ENCODE peak calls at places on chromosomes 1 and 21, in nine cellular contexts. Y, X, B, G, S, D, O, F and R are unnamed samples. For H3K9me3 and H3K36me3, the result is how much of the 10 kb centered on the place peaks cover.

GRCh38 chr1:59570524-59570923 is 244.2 kb upstream of the HOOK1 start:
- DNase-seq in Y (peak), X (peak), B (no peak), G (no peak), S (no peak), D (no peak), O (no peak), F (no peak), R (no peak)

GRCh38 chr1:27552911-27553420 is 51.0 kb downstream of the AHDC1 start:
- DNase-seq in Y (no peak), X (no peak), B (peak), G (no peak), S (no peak), D (no peak), O (no peak), F (no peak), R (no peak)

GRCh38 chr1:207883104-207883651 is 27.7 kb downstream of the CD34 start:
- DNase-seq in Y (peak), X (no peak), B (no peak), G (no peak), S (no peak), D (no peak), O (no peak), F (no peak), R (no peak)

GRCh38 chr1:1425753-1426495 is 4.8 kb upstream of the ANKRD65 start:
- DNase-seq in Y (no peak), X (no peak), B (no peak), G (peak), S (no peak), D (no peak), O (peak), F (no peak), R (no peak)

GRCh38 chr1:36706416-36706815 is 223.7 kb upstream of the CSF3R start:
- DNase-seq in Y (no peak), X (no peak), B (no peak), G (no peak), S (no peak), D (no peak), O (no peak), F (no peak), R (no peak)

GRCh38 chr1:153570874-153571273 is 5.2 kb upstream of the S100A2 start:
- DNase-seq in Y (no peak), X (no peak), B (no peak), G (no peak), S (no peak), D (no peak), O (no peak), F (no peak), R (no peak)

GRCh38 chr1:37998913-37999433 is 6.3 kb downstream of the FHL3 start:
- DNase-seq in Y (no peak), X (no peak), B (no peak), G (no peak), S (peak), D (no peak), O (no peak), F (no peak), R (no peak)

GRCh38 chr1:182444497-182444896 is 5.4 kb upstream of the RGSL1 start:
- DNase-seq in Y (no peak), X (no peak), B (no peak), G (no peak), S (no peak), D (peak), O (no peak), F (no peak), R (no peak)

DNA sequence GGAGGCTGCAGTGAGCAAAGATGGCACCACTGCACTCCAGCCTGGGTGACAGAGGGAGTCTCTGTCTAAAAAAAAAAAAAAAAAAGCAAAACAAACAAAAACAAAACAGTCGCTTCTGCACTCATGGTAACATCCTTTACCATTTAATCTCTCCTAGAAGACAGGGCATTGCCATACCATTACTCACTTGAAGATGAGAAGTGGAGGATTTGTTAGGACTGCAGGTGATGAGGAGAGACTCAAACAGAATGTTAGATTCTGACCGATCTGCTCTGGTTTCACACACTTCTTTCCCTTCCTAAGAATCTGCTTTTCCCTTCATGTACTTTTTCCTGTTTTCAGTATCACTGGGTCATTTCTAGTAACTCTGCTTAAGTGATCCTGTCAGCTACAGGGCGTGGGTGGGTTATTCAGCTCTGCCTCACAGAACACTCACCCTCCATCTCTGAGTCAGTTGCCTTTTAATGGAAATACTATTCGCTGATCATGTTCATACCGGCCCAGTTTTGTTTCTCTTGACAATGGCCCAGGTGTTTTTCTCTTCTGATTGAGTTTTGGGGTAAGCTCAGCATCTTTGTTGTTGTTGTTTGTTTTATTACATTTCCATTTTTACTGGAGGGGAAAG is 148.0 kb upstream of the ERG start:
- DNase-seq in Y (no peak), X (peak), B (no peak), G (no peak), S (no peak), D (no peak), O (no peak), F (no peak), R (peak)
- H3K4me3 ChIP-seq in Y (no peak), X (peak), B (no peak), G (no peak), S (no peak), D (no peak), O (no peak), F (no peak), R (no peak)

GRCh38 chr1:243496173-243496553 is 240.3 kb downstream of the SDCCAG8 start:
- DNase-seq in Y (no peak), X (no peak), B (no peak), G (peak), S (no peak), D (no peak), O (no peak), F (no peak), R (no peak)

GRCh38 chr1:243495032-243495431 is 239.2 kb downstream of the SDCCAG8 start:
- DNase-seq in Y (no peak), X (no peak), B (no peak), G (no peak), S (no peak), D (no peak), O (no peak), F (no peak), R (no peak)

GRCh38 chr1:243495442-243496172 is 239.8 kb downstream of the SDCCAG8 start:
- DNase-seq in Y (no peak), X (peak), B (no peak), G (no peak), S (no peak), D (no peak), O (no peak), F (no peak), R (no peak)

GRCh38 chr1:243490748-243491686 is 235.2 kb downstream of the SDCCAG8 start:
- DNase-seq in Y (no peak), X (peak), B (no peak), G (no peak), S (no peak), D (peak), O (no peak), F (no peak), R (peak)

DNA sequence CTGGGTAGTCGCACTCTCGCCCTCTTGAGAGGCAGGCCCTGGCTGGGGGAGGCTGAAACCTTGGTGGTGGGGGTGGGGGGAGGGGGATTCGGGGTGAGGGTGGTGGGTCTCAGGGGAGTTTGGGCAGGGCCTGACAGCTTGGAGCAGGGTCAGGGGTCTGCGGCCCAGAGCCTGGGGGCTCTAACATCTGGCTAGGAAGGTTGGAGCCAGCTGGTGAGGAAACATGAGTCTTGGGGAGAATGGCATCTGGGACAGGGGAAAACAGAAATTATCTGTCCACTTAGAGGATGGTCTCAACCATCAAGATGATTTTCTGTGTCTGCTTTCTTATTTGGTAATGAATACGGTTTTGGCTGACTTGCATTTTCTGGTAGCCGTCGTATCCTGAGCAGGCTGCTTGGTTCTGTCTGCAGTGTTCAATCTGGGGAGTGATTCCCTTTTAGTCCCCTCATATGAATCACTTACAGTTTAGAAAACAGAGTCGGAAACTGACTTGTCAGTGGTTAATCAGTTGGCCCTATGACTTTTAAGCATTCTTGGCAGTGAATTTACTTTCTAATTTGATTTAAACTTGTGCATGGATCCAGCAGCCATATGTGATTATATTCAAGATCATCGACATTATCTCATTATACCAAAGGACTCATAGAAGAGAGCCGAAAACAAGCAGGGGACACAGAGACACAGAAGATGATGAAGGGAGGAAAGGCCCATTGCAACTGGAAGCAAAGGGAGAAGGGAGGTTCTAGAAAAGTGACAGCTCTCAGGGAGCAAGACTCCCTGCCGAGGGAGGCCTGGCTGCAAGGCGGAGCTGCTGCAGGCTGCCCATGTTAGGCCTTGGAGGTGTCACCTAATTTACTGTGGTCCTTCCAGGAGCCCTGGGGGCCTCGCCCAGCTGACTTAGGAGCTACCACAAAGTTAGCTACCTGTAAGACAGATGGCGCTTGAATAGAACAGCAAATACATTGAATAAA is 237.6 kb downstream of the SDCCAG8 start:
- DNase-seq in Y (no peak), X (peak), B (no peak), G (no peak), S (no peak), D (no peak), O (no peak), F (no peak), R (peak)
- H3K9me3 ChIP-seq in Y (under half), X (under half), B (under half), G (under half), S (under half), D (under half), O (under half), F (under half), R (under half)

GRCh38 chr1:16300436-16300835 is 51.8 kb downstream of the FBXO42 start:
- DNase-seq in Y (no peak), X (no peak), B (no peak), G (no peak), S (no peak), D (no peak), O (no peak), F (no peak), R (no peak)

GRCh38 chr1:16298653-16299052 is 53.6 kb downstream of the FBXO42 start:
- DNase-seq in Y (no peak), X (no peak), B (no peak), G (no peak), S (no peak), D (no peak), O (peak), F (no peak), R (no peak)

GRCh38 chr1:16293568-16293967 is 56.6 kb upstream of the CPLANE2 start:
- DNase-seq in Y (no peak), X (no peak), B (no peak), G (no peak), S (no peak), D (no peak), O (no peak), F (no peak), R (no peak)

GRCh38 chr1:16294219-16295212 is 57.5 kb upstream of the CPLANE2 start:
- DNase-seq in Y (no peak), X (no peak), B (no peak), G (no peak), S (no peak), D (no peak), O (no peak), F (no peak), R (no peak)

DNA sequence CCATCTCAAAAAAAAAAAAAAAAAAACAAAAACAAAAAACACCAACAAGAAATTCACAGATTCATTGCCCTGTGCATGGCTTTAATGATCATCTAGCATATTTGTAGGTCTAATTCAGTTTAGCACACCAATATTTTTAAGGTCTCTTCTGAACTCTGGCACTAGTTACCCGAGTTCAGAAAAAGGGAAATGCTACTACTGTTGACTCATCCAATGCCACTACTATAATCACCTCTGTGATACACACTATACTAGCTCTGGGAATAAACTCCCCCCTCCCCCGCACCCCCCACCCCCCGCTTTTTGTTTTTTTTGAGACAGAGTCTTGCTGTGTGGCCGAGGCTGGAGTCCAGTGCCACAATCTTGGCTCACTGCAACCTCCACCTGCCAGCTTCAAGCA is 55.6 kb downstream of the FBXO42 start:
- DNase-seq in Y (no peak), X (no peak), B (no peak), G (no peak), S (no peak), D (no peak), O (no peak), F (no peak), R (no peak)
- H3K36me3 ChIP-seq in Y (under half), X (under half), B (under half), G (under half), S (under half), D (under half), O (under half), F (under half), R (under half)

GRCh38 chr1:77484334-77484733 is 198.1 kb downstream of the ZZZ3 start:
- DNase-seq in Y (no peak), X (no peak), B (no peak), G (no peak), S (no peak), D (no peak), O (no peak), F (no peak), R (no peak)

GRCh38 chr1:77489910-77490309 is 192.5 kb downstream of the ZZZ3 start:
- DNase-seq in Y (no peak), X (peak), B (no peak), G (no peak), S (no peak), D (peak), O (no peak), F (peak), R (no peak)

GRCh38 chr1:77487631-77488030 is 194.8 kb downstream of the ZZZ3 start:
- DNase-seq in Y (no peak), X (no peak), B (no peak), G (no peak), S (no peak), D (no peak), O (no peak), F (no peak), R (no peak)

DNA sequence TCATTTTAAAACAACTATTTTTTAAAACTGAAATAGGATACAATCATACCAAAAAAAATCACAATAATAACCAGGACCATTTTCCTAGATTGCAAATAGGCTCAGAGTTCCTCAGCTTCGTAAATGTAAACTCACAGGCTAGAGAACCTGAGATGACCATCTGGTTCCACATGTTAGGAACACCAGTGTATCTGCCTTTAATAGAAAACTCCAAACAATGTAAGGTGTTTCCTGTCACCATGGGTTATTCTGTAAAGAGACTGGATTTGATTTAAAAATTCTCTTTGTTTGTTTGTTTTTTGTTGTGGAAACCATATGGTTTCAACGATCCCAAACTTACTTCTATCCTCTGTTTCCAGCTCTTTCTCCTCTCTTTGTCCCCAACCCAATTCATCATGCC is 197.5 kb downstream of the ZZZ3 start:
- DNase-seq in Y (no peak), X (no peak), B (no peak), G (no peak), S (no peak), D (no peak), O (no peak), F (no peak), R (no peak)
- H3K4me3 ChIP-seq in Y (no peak), X (no peak), B (no peak), G (no peak), S (no peak), D (no peak), O (no peak), F (no peak), R (no peak)

GRCh38 chr21:44058981-44059380 is 46.9 kb downstream of the TRAPPC10 start:
- DNase-seq in Y (no peak), X (no peak), B (no peak), G (no peak), S (no peak), D (no peak), O (no peak), F (no peak), R (no peak)

GRCh38 chr21:44057055-44057454 is 44.9 kb downstream of the TRAPPC10 start:
- DNase-seq in Y (no peak), X (no peak), B (no peak), G (no peak), S (no peak), D (no peak), O (no peak), F (no peak), R (no peak)

GRCh38 chr21:44059710-44060109 is 47.5 kb upstream of the PWP2 start:
- DNase-seq in Y (no peak), X (no peak), B (no peak), G (no peak), S (no peak), D (no peak), O (no peak), F (no peak), R (no peak)

GRCh38 chr21:44058652-44058964 is 46.5 kb downstream of the TRAPPC10 start:
- DNase-seq in Y (no peak), X (no peak), B (no peak), G (no peak), S (no peak), D (no peak), O (no peak), F (no peak), R (no peak)

DNA sequence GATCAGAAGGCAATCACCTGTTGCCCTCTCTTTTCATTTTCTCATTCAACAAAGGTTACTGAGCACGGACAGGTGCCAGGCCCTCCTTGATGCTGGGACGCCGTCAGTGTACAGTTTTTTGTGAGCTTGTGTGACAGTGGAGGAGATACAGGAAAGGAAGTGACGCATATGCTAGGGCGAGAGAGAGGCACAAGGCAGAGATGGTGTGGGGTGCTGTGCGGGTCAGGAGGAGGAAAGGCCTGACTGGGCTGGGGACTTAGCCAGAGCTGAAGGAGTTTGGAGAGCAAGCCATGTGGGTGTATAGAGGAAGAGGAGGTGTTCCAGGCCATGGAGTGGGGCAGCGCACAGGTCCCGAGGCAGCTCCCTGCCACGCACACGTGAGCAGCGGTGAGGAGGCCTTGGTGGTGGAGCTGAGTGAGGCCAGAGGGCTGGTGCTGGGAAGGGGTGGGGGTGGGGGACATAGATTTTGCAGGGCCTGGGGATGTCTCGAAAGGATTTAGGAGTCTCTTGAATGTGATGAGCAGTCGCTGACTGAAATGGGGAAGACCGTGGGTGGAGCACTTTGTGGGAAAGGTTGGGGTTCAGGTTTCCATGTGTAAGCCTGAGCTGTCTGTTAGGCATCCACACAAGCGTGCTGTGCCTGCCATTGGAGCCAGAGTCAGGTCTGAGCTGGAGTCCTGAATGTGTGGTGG is 46.0 kb downstream of the TRAPPC10 start:
- DNase-seq in Y (no peak), X (peak), B (no peak), G (no peak), S (no peak), D (no peak), O (no peak), F (no peak), R (no peak)
- H3K9me3 ChIP-seq in Y (under half), X (under half), B (under half), G (under half), S (under half), D (under half), O (under half), F (under half), R (under half)

GRCh38 chr1:212979340-212980122 is 29.2 kb downstream of the VASH2 start:
- DNase-seq in Y (no peak), X (no peak), B (no peak), G (no peak), S (no peak), D (no peak), O (no peak), F (no peak), R (no peak)

GRCh38 chr1:212981025-212981495 is 30.7 kb downstream of the VASH2 start:
- DNase-seq in Y (no peak), X (no peak), B (peak), G (no peak), S (no peak), D (no peak), O (peak), F (no peak), R (peak)

GRCh38 chr1:212977781-212978645 is 27.7 kb downstream of the VASH2 start:
- DNase-seq in Y (no peak), X (peak), B (no peak), G (no peak), S (no peak), D (no peak), O (no peak), F (no peak), R (no peak)

GRCh38 chr1:212981571-212982328 is 31.4 kb downstream of the VASH2 start:
- DNase-seq in Y (no peak), X (no peak), B (peak), G (no peak), S (no peak), D (peak), O (no peak), F (no peak), R (no peak)

DNA sequence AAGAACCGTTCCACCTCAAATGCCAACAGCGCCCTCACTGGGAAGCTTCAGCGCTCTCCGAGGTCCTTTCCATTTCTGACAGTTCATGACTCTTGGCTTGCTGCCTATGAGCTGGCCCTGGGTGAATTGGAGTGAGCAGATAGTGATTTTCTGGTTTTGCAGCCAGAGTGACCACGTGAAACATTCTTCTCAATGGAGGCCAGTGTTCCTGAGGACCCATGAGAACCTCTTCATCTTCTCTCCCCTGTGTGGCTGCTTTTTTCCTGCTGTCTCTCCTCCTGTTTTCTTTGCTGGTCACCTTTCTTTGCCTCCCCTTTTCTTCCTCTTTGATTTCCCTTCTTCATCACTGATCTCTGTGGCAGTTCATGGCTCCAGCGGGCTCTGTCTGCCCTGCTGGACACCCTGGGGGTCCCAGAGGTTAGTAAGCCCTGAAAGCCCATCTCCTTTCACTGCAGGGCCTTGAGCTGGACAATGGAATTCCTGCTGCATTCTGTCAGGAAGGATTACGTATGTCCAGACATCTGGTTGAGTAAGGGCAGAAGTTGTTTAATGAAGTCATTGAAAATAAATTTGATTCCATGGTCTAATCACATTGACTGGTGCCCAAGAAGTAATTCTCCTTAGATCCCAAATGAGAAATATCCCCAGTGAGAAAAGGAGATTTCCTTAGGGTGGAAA is 29.9 kb downstream of the VASH2 start:
- DNase-seq in Y (no peak), X (peak), B (peak), G (peak), S (no peak), D (no peak), O (no peak), F (peak), R (peak)
- H3K36me3 ChIP-seq in Y (under half), X (under half), B (under half), G (under half), S (under half), D (half or more), O (under half), F (under half), R (under half)